ENCODE peak calls at places on chromosomes 16 and 17, in eight cellular contexts. T is LoVo, F is kidney tubule cell, A is lower leg skin, Z is ACHN, M is endothelial cell, R is AG09319, E is GM18507. N is an unnamed sample.

GRCh38 chr16:50531901-50532300 is 16.3 kb upstream of the NKD1 start:
- DNase-seq in M (no peak), R (no peak), Z (no peak), A (peak; percentile 26), T (no peak), E (no peak), F (no peak), N (no peak)

GRCh38 chr17:65455972-65456343 is 105.5 kb downstream of the AXIN2 start:
- DNase-seq in A (no peak), R (no peak), Z (no peak), E (no peak), F (peak; percentile 8), M (peak; percentile 14), T (no peak), N (no peak)

GRCh38 chr17:62780273-62780672 is 27.8 kb downstream of the MARCHF10 start:
- DNase-seq in R (no peak), M (no peak), E (no peak), Z (no peak), F (peak; percentile 70), A (peak; percentile 87), T (no peak), N (no peak)

GRCh38 chr16:70430667-70431536 is 8.0 kb downstream of the ST3GAL2 start:
- DNase-seq in Z (no peak), M (peak; percentile 31), T (peak; percentile 32), A (no peak), R (no peak), F (peak; percentile 56), E (no peak), N (peak; percentile 43)

GRCh38 chr17:57601328-57601727 is 143.8 kb downstream of the CCDC182 start:
- DNase-seq in R (no peak), T (no peak), F (no peak), M (no peak), E (no peak), A (no peak), Z (no peak), N (no peak)

GRCh38 chr17:31068291-31068690 is 26.5 kb upstream of the NF1 start:
- DNase-seq in R (no peak), F (peak; percentile 37), Z (peak; percentile 55), E (peak; percentile 14), M (peak; percentile 60), T (peak; percentile 52), A (no peak), N (peak; percentile 34)

GRCh38 chr17:79420318-79421243 is 190.3 kb downstream of the RBFOX3 start:
- DNase-seq in Z (no peak), T (no peak), E (no peak), F (no peak), R (no peak), M (peak; percentile 26), A (no peak), N (no peak)

GRCh38 chr17:75636381-75637142 is 3.3 kb downstream of the SMIM5 start:
- DNase-seq in A (no peak), M (no peak), F (no peak), T (no peak), Z (no peak), E (no peak), R (no peak), N (no peak)

GRCh38 chr17:17121162-17121561 is 78.9 kb downstream of the MPRIP start:
- DNase-seq in R (no peak), E (no peak), M (no peak), T (no peak), F (peak; percentile 67), A (no peak), Z (no peak), N (no peak)

GRCh38 chr16:12706628-12707027 is 97.1 kb downstream of the CPPED1 start:
- DNase-seq in Z (no peak), F (no peak), T (no peak), A (peak; percentile 37), E (no peak), R (no peak), M (no peak), N (no peak)

GRCh38 chr17:336110-337021 is 16.2 kb downstream of the RPH3AL start:
- DNase-seq in R (no peak), M (no peak), E (no peak), F (peak; percentile 32), T (no peak), A (peak; percentile 93), Z (no peak), N (no peak)

GRCh38 chr16:89191033-89191900 is 9.1 kb downstream of the SLC22A31 start:
- DNase-seq in R (no peak), A (no peak), F (no peak), T (no peak), Z (no peak), M (peak; percentile 6), E (no peak), N (no peak)